ENCODE peak calls at places on chromosomes 1 and 21, in six cellular contexts. One of them, this sample, is unnamed.

GRCh38 chr1:37480581-37481288 is 6.4 kb downstream of the ZC3H12A start:
- DNase-seq in bronchial epithelial cell: no peak
- DNase-seq in iPS-NIHi11: no peak
- DNase-seq in heart left ventricle: no peak
- DNase-seq in retina: no peak
- DNase-seq in GM04504: no peak
- DNase-seq in this sample: no peak

GRCh38 chr21:25635310-25635709 is 3.7 kb upstream of the JAM2 start:
- DNase-seq in iPS-NIHi11: no peak
- DNase-seq in heart left ventricle: no peak
- DNase-seq in bronchial epithelial cell: no peak
- DNase-seq in retina: no peak
- DNase-seq in GM04504: no peak
- DNase-seq in this sample: no peak

GRCh38 chr1:218674280-218674773 is 329.2 kb downstream of the TGFB2 start:
- DNase-seq in iPS-NIHi11: peak
- DNase-seq in bronchial epithelial cell: peak
- DNase-seq in heart left ventricle: no peak
- DNase-seq in retina: peak
- DNase-seq in GM04504: no peak
- DNase-seq in this sample: peak

GRCh38 chr1:18612088-18612487 is 18.6 kb upstream of the PAX7 start:
- DNase-seq in GM04504: no peak
- DNase-seq in iPS-NIHi11: no peak
- DNase-seq in heart left ventricle: no peak
- DNase-seq in bronchial epithelial cell: no peak
- DNase-seq in retina: no peak
- DNase-seq in this sample: no peak

GRCh38 chr1:186798960-186799688 is 29.6 kb upstream of the PLA2G4A start:
- DNase-seq in GM04504: no peak
- DNase-seq in retina: no peak
- DNase-seq in heart left ventricle: no peak
- DNase-seq in iPS-NIHi11: no peak
- DNase-seq in bronchial epithelial cell: peak
- DNase-seq in this sample: no peak

GRCh38 chr1:113662097-113662496 is 97.2 kb downstream of the PHTF1 start:
- DNase-seq in iPS-NIHi11: no peak
- DNase-seq in heart left ventricle: no peak
- DNase-seq in GM04504: no peak
- DNase-seq in bronchial epithelial cell: no peak
- DNase-seq in retina: no peak
- DNase-seq in this sample: no peak

GRCh38 chr21:35932232-35932911 is 128.0 kb downstream of the SETD4 start:
- DNase-seq in bronchial epithelial cell: peak
- DNase-seq in GM04504: peak
- DNase-seq in heart left ventricle: peak
- DNase-seq in iPS-NIHi11: no peak
- DNase-seq in retina: peak
- DNase-seq in this sample: peak

GRCh38 chr1:38867208-38867607 is 5.9 kb downstream of the MYCBP start:
- DNase-seq in iPS-NIHi11: no peak
- DNase-seq in GM04504: no peak
- DNase-seq in bronchial epithelial cell: no peak
- DNase-seq in retina: no peak
- DNase-seq in heart left ventricle: no peak
- DNase-seq in this sample: no peak

GRCh38 chr1:38018864-38019343 is 6.4 kb downstream of the UTP11 start:
- DNase-seq in bronchial epithelial cell: no peak
- DNase-seq in iPS-NIHi11: no peak
- DNase-seq in heart left ventricle: no peak
- DNase-seq in retina: no peak
- DNase-seq in GM04504: no peak
- DNase-seq in this sample: peak

GRCh38 chr1:2585318-2586092 is 1.1 kb upstream of the PRXL2B start:
- DNase-seq in heart left ventricle: peak
- DNase-seq in GM04504: peak
- DNase-seq in iPS-NIHi11: peak
- DNase-seq in retina: peak
- DNase-seq in bronchial epithelial cell: peak
- DNase-seq in this sample: peak

GRCh38 chr1:27566462-27567182 is 37.3 kb downstream of the AHDC1 start:
- DNase-seq in bronchial epithelial cell: no peak
- DNase-seq in iPS-NIHi11: no peak
- DNase-seq in heart left ventricle: no peak
- DNase-seq in GM04504: no peak
- DNase-seq in retina: no peak
- DNase-seq in this sample: no peak

GRCh38 chr1:228085287-228085926 is 2.9 kb downstream of the ARF1 start:
- DNase-seq in retina: no peak
- DNase-seq in GM04504: peak
- DNase-seq in heart left ventricle: peak
- DNase-seq in iPS-NIHi11: no peak
- DNase-seq in bronchial epithelial cell: peak
- DNase-seq in this sample: peak

GRCh38 chr1:203037509-203038190 is 11.4 kb downstream of the PPFIA4 start:
- DNase-seq in iPS-NIHi11: no peak
- DNase-seq in retina: no peak
- DNase-seq in GM04504: no peak
- DNase-seq in heart left ventricle: no peak
- DNase-seq in bronchial epithelial cell: no peak
- DNase-seq in this sample: no peak

GRCh38 chr1:57406428-57406827 is 17.4 kb downstream of the DAB1 start:
- DNase-seq in retina: no peak
- DNase-seq in bronchial epithelial cell: no peak
- DNase-seq in iPS-NIHi11: no peak
- DNase-seq in heart left ventricle: no peak
- DNase-seq in GM04504: no peak
- DNase-seq in this sample: no peak

GRCh38 chr1:44239961-44240371 is 26.7 kb downstream of the DMAP1 start:
- DNase-seq in retina: no peak
- DNase-seq in GM04504: no peak
- DNase-seq in bronchial epithelial cell: no peak
- DNase-seq in heart left ventricle: no peak
- DNase-seq in iPS-NIHi11: no peak
- DNase-seq in this sample: peak

GRCh38 chr1:46687910-46688509 is 16.4 kb downstream of the TEX38 start:
- DNase-seq in heart left ventricle: no peak
- DNase-seq in bronchial epithelial cell: no peak
- DNase-seq in GM04504: no peak
- DNase-seq in retina: no peak
- DNase-seq in iPS-NIHi11: no peak
- DNase-seq in this sample: no peak

GRCh38 chr1:44831516-44831915 is 11.5 kb downstream of the PTCH2 start:
- DNase-seq in GM04504: no peak
- DNase-seq in retina: no peak
- DNase-seq in heart left ventricle: no peak
- DNase-seq in bronchial epithelial cell: no peak
- DNase-seq in iPS-NIHi11: no peak
- DNase-seq in this sample: no peak

This sample was measured in fibroblast of mammary gland.